ENCODE peak calls at places on chromosomes 7 and 10, in four cellular contexts. K, Z, R and I are unnamed samples.

GRCh38 chr10:2282194-2282593 is 544.9 kb upstream of the ADARB2 start:
- DNase-seq in R (no peak), Z (peak), K (no peak), I (no peak)

GRCh38 chr10:118564652-118565051 is 30.8 kb downstream of the PRLHR start:
- DNase-seq in Z (peak), K (no peak), R (peak), I (no peak)

GRCh38 chr10:44908936-44909335 is 2.2 kb upstream of the TMEM72 start:
- DNase-seq in R (no peak), K (no peak), Z (no peak), I (no peak)

GRCh38 chr7:103127006-103127405 is 21.9 kb downstream of the NAPEPLD start:
- DNase-seq in K (no peak), R (no peak), Z (no peak), I (no peak)

GRCh38 chr10:126731613-126731995 is 61.1 kb upstream of the C10orf90 start:
- DNase-seq in K (no peak), R (no peak), Z (no peak), I (no peak)

GRCh38 chr7:45118830-45119452 is 7.4 kb upstream of the TBRG4 start:
- DNase-seq in K (no peak), Z (no peak), R (no peak), I (no peak)

GRCh38 chr7:151900591-151901312 is 23.8 kb upstream of the PRKAG2 start:
- DNase-seq in K (no peak), R (no peak), Z (peak), I (no peak)

GRCh38 chr7:73741600-73741999 is 3.0 kb upstream of the ABHD11 start:
- DNase-seq in Z (peak), K (no peak), R (no peak), I (no peak)

GRCh38 chr10:63603709-63604445 is 82.7 kb downstream of the REEP3 start:
- DNase-seq in K (no peak), Z (no peak), R (no peak), I (peak)

GRCh38 chr7:155338632-155339320 is 41.1 kb downstream of the INSIG1 start:
- DNase-seq in R (no peak), Z (no peak), K (no peak), I (no peak)

GRCh38 chr10:118007773-118008172 is 39.0 kb downstream of the RAB11FIP2 start:
- DNase-seq in R (no peak), Z (no peak), K (no peak), I (no peak)

GRCh38 chr10:113024930-113025329 is 74.9 kb downstream of the TCF7L2 start:
- DNase-seq in Z (no peak), K (no peak), R (no peak), I (no peak)

GRCh38 chr7:143979359-143979758 is 20.8 kb upstream of the OR6B1 start:
- DNase-seq in Z (no peak), K (no peak), R (peak), I (no peak)

DNA sequence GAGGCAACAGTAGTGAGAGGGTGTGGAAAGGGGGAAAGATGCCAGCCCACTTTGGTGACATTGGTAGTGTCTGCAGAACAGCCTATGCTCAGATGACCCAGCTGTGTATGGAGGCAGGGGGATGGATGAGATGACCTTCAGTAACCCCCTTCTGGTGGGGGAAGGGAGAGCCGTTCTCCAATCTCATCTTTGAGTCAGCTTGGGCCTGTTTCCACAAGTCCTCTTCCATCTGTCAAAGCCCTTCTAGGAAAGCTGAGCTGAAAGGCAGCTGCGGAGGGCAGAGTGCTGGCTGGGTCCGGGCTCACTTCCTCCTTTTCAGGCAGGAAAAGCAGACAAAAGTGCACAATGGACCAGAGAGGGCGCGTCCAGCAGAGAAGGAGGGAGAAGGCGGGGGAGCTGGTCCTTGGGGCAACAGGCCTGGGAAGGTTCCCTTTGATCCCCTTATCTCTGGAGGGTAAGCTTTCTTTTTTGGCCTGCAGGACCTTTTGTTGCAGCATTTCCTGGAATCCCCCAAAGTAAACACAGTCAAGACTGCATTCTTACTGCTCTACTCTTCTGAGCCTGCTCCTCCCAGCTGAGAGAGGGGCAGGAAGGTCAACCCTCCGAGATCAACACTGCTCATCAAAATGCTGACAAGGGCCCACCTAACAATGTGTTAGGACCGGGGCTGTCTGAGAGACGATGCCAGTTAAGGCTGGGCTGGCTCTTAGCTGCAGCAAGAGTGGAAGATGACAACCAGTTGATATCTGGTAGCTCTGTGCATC is 1.2 kb upstream of the LRMDA start:
- DNase-seq in Z (peak), R (no peak), K (peak), I (no peak)
- TF ChIP-seq EZH2phosphoT487 in Z (no peak), R (no peak), K (no peak), I (no peak)

DNA sequence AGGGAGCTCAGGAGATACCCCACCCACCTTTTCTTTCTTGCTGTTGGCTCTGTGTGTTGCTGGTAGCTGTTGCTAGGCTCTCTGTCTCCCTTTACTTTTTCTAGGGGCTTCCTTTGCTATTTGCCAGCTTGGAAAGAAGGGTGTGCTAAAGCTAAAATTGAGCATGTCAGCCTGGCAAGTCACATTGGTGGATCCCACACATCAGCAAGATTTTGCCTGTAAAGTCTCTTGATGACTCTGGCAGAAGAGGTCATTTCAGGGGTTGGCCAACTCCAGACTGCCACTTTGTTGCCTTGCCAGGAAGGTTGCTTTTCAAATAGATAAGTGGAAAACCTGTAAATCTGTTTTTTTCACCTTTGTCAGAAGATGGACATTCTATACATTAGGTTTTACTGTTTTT is 9.9 kb downstream of the CCNY start:
- DNase-seq in R (no peak), Z (no peak), K (no peak), I (no peak)
- H3K27ac ChIP-seq in R (no peak), Z (peak), K (no peak), I (no peak)

GRCh38 chr10:100828744-100829102 is 83.3 kb downstream of the PAX2 start:
- DNase-seq in R (no peak), K (peak), Z (peak), I (peak)

GRCh38 chr10:100827819-100828743 is 82.7 kb downstream of the PAX2 start:
- DNase-seq in Z (peak), K (peak), R (peak), I (peak)

GRCh38 chr10:100826661-100826982 is 81.2 kb downstream of the PAX2 start:
- DNase-seq in Z (no peak), R (no peak), K (no peak), I (no peak)

GRCh38 chr10:100825946-100826660 is 80.7 kb downstream of the PAX2 start:
- DNase-seq in K (no peak), Z (no peak), R (no peak), I (no peak)

GRCh38 chr10:100826983-100827818 is 81.8 kb downstream of the PAX2 start:
- DNase-seq in R (no peak), K (peak), Z (peak), I (no peak)
- TF ChIP-seq CTCF in R (peak), K (peak), Z (peak), I (no peak)

DNA sequence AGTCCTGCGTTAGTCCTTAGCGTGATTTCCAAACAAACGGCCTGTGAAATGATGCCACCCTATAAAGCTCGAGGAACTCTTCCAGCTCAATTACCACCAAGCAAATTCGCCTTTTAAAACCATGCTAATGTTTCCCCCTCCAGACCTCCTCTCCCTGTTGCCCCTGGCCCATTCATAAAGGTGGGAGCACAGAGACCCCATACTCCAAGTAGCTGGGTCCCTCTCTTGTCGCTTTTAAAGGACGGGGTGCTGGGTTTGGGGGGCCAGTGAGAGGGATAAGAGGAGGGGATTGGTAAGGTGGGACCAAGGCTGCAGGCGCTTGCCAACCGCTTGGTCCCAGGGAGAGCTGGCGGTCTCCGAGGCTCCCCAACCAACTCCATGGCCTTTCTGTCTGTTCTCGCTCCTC is 1.2 kb downstream of the HMX2 start:
- DNase-seq in Z (no peak), K (no peak), R (no peak), I (no peak)
- TF ChIP-seq EZH2phosphoT487 in Z (no peak), K (peak), R (no peak), I (no peak)

DNA sequence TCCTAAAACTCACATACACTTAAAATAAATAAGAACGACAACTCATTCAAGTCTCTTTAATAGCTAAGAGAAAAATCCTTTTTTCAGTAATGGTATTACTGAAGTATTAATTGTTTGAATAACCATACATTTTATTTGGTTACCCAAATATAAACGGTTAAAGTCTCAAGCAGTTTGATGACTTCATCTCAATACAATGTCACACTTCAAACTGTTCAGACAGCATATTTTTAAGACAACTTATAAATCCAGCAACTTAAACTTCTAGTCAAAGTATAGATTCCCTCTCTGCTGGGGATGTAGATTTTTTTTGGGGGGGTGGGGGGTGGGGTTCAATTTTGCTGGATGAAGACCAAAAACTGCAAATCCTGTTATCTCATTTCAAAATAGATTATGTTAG is 42.0 kb downstream of the GNA12 start:
- DNase-seq in Z (no peak), K (no peak), R (peak), I (no peak)
- H3K27ac ChIP-seq in Z (no peak), K (peak), R (peak), I (no peak)

DNA sequence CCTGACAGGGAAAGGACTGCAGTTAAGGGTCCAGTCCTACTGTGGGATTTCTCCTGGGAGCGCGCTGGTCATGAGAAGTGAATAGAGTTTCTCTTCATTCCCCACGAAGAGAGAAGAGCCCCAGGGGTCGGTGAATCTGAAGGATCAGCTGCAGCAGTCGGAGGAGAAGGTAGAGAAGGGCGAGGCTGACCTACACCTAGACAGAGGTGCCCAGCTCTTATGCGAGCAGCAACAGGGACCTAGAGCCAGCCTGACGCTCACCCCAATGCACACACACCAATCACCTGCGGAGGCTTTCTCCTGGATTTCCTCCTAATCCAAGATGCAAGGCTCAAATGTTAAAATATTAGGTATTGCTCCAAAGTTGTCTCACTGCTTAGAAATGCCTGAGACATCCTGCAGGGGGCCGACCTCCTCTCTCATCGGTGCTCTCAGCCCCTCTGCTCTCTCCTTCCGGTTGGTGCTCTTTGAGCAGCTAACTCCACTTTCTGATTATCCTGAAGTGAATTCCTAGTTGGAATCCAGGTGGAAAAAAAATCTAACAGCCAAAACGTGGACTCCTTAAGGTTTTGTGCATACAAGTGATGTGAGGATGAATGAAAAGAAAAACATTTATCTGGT is 176.4 kb downstream of the AHR start:
- DNase-seq in R (peak), Z (peak), K (no peak), I (no peak)
- TF ChIP-seq CTCF in R (peak), Z (peak), K (no peak), I (peak)

GRCh38 chr10:102604379-102604960 is 39.8 kb upstream of the TRIM8 start:
- DNase-seq in K (peak), Z (no peak), R (peak), I (no peak)

GRCh38 chr10:102602272-102603045 is 41.8 kb upstream of the TRIM8 start:
- DNase-seq in R (no peak), Z (no peak), K (peak), I (no peak)

GRCh38 chr10:102601639-102602038 is 42.6 kb upstream of the TRIM8 start:
- DNase-seq in K (no peak), Z (no peak), R (no peak), I (no peak)

GRCh38 chr10:102605712-102606111 is 38.6 kb upstream of the TRIM8 start:
- DNase-seq in Z (no peak), R (peak), K (peak), I (no peak)

DNA sequence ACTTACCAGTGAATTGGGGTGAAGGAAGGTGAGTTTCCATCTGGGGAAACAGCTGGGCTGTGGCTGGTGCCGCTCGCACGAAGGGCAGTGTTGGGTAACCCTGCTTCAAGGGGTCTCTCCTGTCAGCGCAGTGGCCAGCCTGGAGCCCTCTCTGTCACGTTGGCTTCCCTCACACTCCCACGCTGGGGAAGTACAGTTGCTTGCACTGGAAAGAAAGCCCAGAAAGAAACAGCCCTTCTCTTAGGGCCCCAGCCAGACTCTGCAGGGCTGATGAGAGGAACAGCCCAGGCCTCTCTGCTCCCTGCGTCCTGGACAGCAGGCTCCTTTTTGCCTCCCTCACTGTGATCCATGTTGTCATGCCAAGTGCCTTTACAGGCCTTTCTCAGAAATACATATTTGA is 40.3 kb upstream of the TRIM8 start:
- DNase-seq in K (no peak), Z (no peak), R (no peak), I (no peak)
- TF ChIP-seq EZH2phosphoT487 in K (no peak), Z (no peak), R (no peak), I (no peak)

DNA sequence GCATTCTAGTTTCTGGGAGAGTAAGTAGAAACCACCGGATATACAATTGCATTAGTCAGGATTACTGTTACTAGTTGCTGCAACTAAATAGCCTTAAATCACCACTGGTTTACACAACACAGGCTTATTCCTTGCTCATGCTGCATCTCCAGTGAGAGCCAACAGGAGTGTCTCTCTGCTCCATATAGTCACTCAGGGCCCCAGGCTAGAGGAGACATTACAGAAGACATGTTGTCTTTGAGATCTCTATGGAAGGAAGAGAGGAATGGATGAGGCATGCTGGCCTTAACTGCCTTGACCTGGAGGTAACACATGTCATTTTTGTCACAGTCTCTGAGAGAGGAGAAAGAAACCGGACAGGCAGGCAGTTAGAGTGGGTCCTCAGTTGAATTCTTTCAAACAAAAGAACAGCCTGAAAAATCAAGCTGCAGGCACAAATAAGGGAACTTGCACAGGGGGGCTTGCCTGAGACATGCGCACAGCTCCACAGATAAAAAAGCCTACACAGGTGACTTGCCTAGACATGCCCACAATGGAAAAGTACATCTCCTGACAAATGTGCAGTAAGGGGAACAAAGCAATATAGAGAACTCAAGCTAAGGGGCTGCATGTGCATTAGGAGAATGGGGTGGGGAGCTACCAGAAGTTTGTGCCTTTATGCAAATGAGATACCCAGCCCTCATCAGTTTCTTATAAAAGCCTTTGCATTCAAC is 348.0 kb downstream of the TYW1 start:
- DNase-seq in K (no peak), Z (no peak), R (no peak), I (no peak)
- H3K27ac ChIP-seq in K (no peak), Z (no peak), R (no peak), I (no peak)

DNA sequence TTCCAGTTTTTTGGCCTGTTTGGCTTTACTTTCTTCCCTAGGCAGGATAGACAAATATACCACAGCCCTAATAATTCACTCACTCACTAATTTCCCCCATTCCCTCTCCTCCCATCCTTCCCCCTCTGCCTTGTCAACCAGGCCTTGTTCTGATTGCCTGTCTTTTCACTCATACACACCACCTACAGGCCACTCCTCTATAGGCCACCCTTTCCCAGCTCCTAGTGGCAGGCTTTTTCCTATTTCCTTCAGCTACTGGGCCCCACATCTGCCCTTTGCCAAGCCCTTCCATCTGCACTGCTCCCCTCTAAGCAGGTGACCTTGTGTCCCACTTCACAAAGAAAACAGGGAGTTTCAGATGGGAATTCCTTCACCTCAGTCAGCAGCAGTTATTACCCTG is 59.8 kb upstream of the MSRB2 start:
- DNase-seq in K (peak), Z (peak), R (peak), I (no peak)
- TF ChIP-seq CTCF in K (peak), Z (peak), R (peak), I (peak)

GRCh38 chr10:5576154-5576748 is 51.5 kb downstream of the CALML3 start:
- DNase-seq in K (no peak), Z (no peak), R (no peak), I (no peak)
- TF ChIP-seq EZH2phosphoT487 in K (no peak), Z (no peak), R (no peak), I (no peak)